ENCODE peak calls at places on chromosomes 6 and 20, in six cellular contexts. O is Peyer's patch; M is skeletal muscle cell; G is aorta; I is CD8-positive, alpha-beta memory T cell; Y is non-pigmented ciliary epithelial cell. C is an unnamed sample.

GRCh38 chr20:51365670-51366069 is 176.8 kb downstream of the NFATC2 start:
- DNase-seq in O (no peak), M (peak), G (peak), I (no peak), Y (peak), C (peak)

GRCh38 chr6:153231048-153231635 is 100.1 kb upstream of the RGS17 start:
- DNase-seq in O (no peak), M (no peak), G (peak), I (no peak), Y (no peak), C (peak)

GRCh38 chr20:38167851-38168760 is 3.0 kb upstream of the TGM2 start:
- DNase-seq in O (no peak), M (peak), G (peak), I (no peak), Y (peak), C (peak)

GRCh38 chr6:90464507-90464906 is 122.4 kb downstream of the MAP3K7 start:
- DNase-seq in O (no peak), M (no peak), G (no peak), I (no peak), Y (no peak), C (no peak)

GRCh38 chr6:10424005-10424404 is 9.1 kb upstream of the TFAP2A start:
- DNase-seq in O (no peak), M (no peak), G (no peak), I (no peak), Y (no peak), C (no peak)

GRCh38 chr6:161272600-161273355 is 1.1 kb downstream of the AGPAT4 start:
- DNase-seq in O (no peak), M (no peak), G (no peak), I (no peak), Y (no peak), C (no peak)

GRCh38 chr20:13277663-13278295 is 56.7 kb downstream of the ISM1 start:
- DNase-seq in O (no peak), M (no peak), G (peak), I (no peak), Y (no peak), C (no peak)

GRCh38 chr6:46921731-46922130 is at the start of gene ADGRF5:
- DNase-seq in O (no peak), M (no peak), G (no peak), I (no peak), Y (no peak), C (no peak)

GRCh38 chr6:99119109-99120031 is 171.6 kb upstream of the FBXL4 start:
- DNase-seq in O (no peak), M (peak), G (no peak), I (no peak), Y (peak), C (peak)

GRCh38 chr6:21756487-21756886 is 162.9 kb downstream of the SOX4 start:
- DNase-seq in O (no peak), M (no peak), G (no peak), I (no peak), Y (no peak), C (no peak)

GRCh38 chr6:33781105-33781975 is 7.6 kb downstream of the LEMD2 start:
- DNase-seq in O (no peak), M (no peak), G (no peak), I (no peak), Y (no peak), C (no peak)

GRCh38 chr20:14142171-14142570 is 146.9 kb downstream of the MACROD2 start:
- DNase-seq in O (no peak), M (no peak), G (no peak), I (no peak), Y (no peak), C (peak)

GRCh38 chr6:208379-208778 is 83.9 kb upstream of the DUSP22 start:
- DNase-seq in O (no peak), M (no peak), G (no peak), I (no peak), Y (no peak), C (no peak)

GRCh38 chr6:30463651-30464618 is 25.4 kb upstream of the HLA-E start:
- DNase-seq in O (peak), M (no peak), G (peak), I (peak), Y (no peak), C (no peak)

GRCh38 chr20:43655937-43656336 is 11.0 kb upstream of the MYBL2 start:
- DNase-seq in O (no peak), M (no peak), G (no peak), I (no peak), Y (no peak), C (no peak)

GRCh38 chr20:31675828-31676533 is 38.3 kb downstream of the COX4I2 start:
- DNase-seq in O (peak), M (no peak), G (no peak), I (peak), Y (no peak), C (no peak)

GRCh38 chr6:54617730-54618129 is 228.8 kb upstream of the FAM83B start:
- DNase-seq in O (no peak), M (peak), G (no peak), I (no peak), Y (peak), C (peak)

GRCh38 chr6:28838289-28838633 is 85.5 kb downstream of the TRIM27 start:
- DNase-seq in O (peak), M (peak), G (peak), I (peak), Y (peak), C (peak)

GRCh38 chr6:35082046-35082732 is 59.0 kb downstream of the TCP11 start:
- DNase-seq in O (no peak), M (no peak), G (no peak), I (no peak), Y (no peak), C (no peak)

GRCh38 chr20:8293791-8294190 is 161.7 kb downstream of the PLCB1 start:
- DNase-seq in O (no peak), M (no peak), G (no peak), I (no peak), Y (no peak), C (no peak)

GRCh38 chr6:56608332-56608731 is 34.4 kb downstream of the DST start:
- DNase-seq in O (no peak), M (no peak), G (no peak), I (no peak), Y (no peak), C (no peak)

GRCh38 chr6:125780540-125781306 is 10.0 kb upstream of the NCOA7 start:
- DNase-seq in O (peak), M (no peak), G (peak), I (peak), Y (no peak), C (no peak)

GRCh38 chr6:33430991-33431879 is 11.4 kb downstream of the SYNGAP1 start:
- DNase-seq in O (peak), M (no peak), G (peak), I (peak), Y (no peak), C (no peak)

GRCh38 chr6:21831531-21832291 is 238.2 kb downstream of the SOX4 start:
- DNase-seq in O (no peak), M (no peak), G (no peak), I (no peak), Y (no peak), C (no peak)

GRCh38 chr6:27617700-27618689 is 145.1 kb upstream of the ZNF184 start:
- DNase-seq in O (no peak), M (no peak), G (no peak), I (no peak), Y (no peak), C (no peak)

GRCh38 chr6:166940643-166941068 is 15.7 kb downstream of the RNASET2 start:
- DNase-seq in O (peak), M (no peak), G (no peak), I (no peak), Y (no peak), C (no peak)

GRCh38 chr6:165573671-165574070 is 89.4 kb downstream of the PDE10A start:
- DNase-seq in O (no peak), M (peak), G (peak), I (no peak), Y (no peak), C (no peak)

GRCh38 chr6:14857501-14857900 is 388.4 kb upstream of the JARID2 start:
- DNase-seq in O (peak), M (no peak), G (peak), I (peak), Y (no peak), C (no peak)

GRCh38 chr6:85751374-85752055 is 108.8 kb upstream of the SYNCRIP start:
- DNase-seq in O (no peak), M (no peak), G (no peak), I (no peak), Y (no peak), C (no peak)

GRCh38 chr20:61758556-61759200 is 307.0 kb downstream of the TAF4 start:
- DNase-seq in O (no peak), M (no peak), G (peak), I (no peak), Y (no peak), C (no peak)

GRCh38 chr6:141169419-141169818 is 963.3 kb upstream of the GJE1 start:
- DNase-seq in O (no peak), M (peak), G (no peak), I (no peak), Y (peak), C (peak)

GRCh38 chr6:130326496-130326895 is 39.3 kb upstream of the TMEM200A start:
- DNase-seq in O (no peak), M (no peak), G (no peak), I (no peak), Y (no peak), C (no peak)

GRCh38 chr6:1263039-1263849 is 48.7 kb upstream of the FOXQ1 start:
- DNase-seq in O (no peak), M (no peak), G (no peak), I (no peak), Y (no peak), C (no peak)

C was measured in AG04450.